ENCODE peak calls at places on chromosomes 13 and 19, in seven cellular contexts. One of them, this sample, is unnamed.
A peak's percentile ranks its signal among the peaks of the same experiment; 100 is the strongest.

GRCh38 chr13:76387561-76387960 is 498.6 kb downstream of the KCTD12 start:
- DNase-seq in mesenchymal stem cell: peak; percentile 29
- DNase-seq in IMR-90: no peak
- DNase-seq in H1: no peak
- DNase-seq in neuronal stem cell: no peak
- DNase-seq in mesendoderm: no peak
- DNase-seq in H9: no peak
- DNase-seq in this sample: no peak

GRCh38 chr13:41398494-41399190 is 58.7 kb upstream of the RGCC start:
- DNase-seq in IMR-90: no peak
- DNase-seq in H1: no peak
- DNase-seq in neuronal stem cell: no peak
- DNase-seq in mesendoderm: no peak
- DNase-seq in H9: no peak
- DNase-seq in mesenchymal stem cell: no peak
- DNase-seq in this sample: no peak

GRCh38 chr19:9936151-9937000 is at the start of gene OLFM2:
- DNase-seq in neuronal stem cell: peak; percentile 63
- DNase-seq in H9: peak; percentile 89
- DNase-seq in IMR-90: no peak
- DNase-seq in mesenchymal stem cell: no peak
- DNase-seq in H1: peak; percentile 84
- DNase-seq in mesendoderm: peak; percentile 53
- DNase-seq in this sample: no peak

GRCh38 chr13:61873717-61874116 is 458.1 kb upstream of the PCDH20 start:
- DNase-seq in mesenchymal stem cell: no peak
- DNase-seq in mesendoderm: no peak
- DNase-seq in IMR-90: no peak
- DNase-seq in H9: no peak
- DNase-seq in H1: no peak
- DNase-seq in neuronal stem cell: no peak
- DNase-seq in this sample: no peak

GRCh38 chr19:8569066-8569761 is 8.0 kb downstream of the MYO1F start:
- DNase-seq in H9: no peak
- DNase-seq in mesenchymal stem cell: peak; percentile 98
- DNase-seq in H1: no peak
- DNase-seq in IMR-90: peak; percentile 96
- DNase-seq in neuronal stem cell: no peak
- DNase-seq in mesendoderm: no peak
- DNase-seq in this sample: no peak

GRCh38 chr19:48991823-48992570 is 1.1 kb downstream of the GYS1 start:
- DNase-seq in mesenchymal stem cell: peak; percentile 91
- DNase-seq in H1: no peak
- DNase-seq in mesendoderm: peak; percentile 86
- DNase-seq in H9: peak; percentile 51
- DNase-seq in IMR-90: peak; percentile 83
- DNase-seq in neuronal stem cell: no peak
- DNase-seq in this sample: peak; percentile 86

GRCh38 chr19:35167251-35168119 is 12.9 kb downstream of the FXYD5 start:
- DNase-seq in neuronal stem cell: no peak
- DNase-seq in IMR-90: no peak
- DNase-seq in H9: peak; percentile 10
- DNase-seq in H1: no peak
- DNase-seq in mesenchymal stem cell: no peak
- DNase-seq in mesendoderm: no peak
- DNase-seq in this sample: no peak

GRCh38 chr13:40618581-40619478 is 47.6 kb downstream of the FOXO1 start:
- DNase-seq in IMR-90: no peak
- DNase-seq in mesenchymal stem cell: no peak
- DNase-seq in H9: no peak
- DNase-seq in mesendoderm: no peak
- DNase-seq in neuronal stem cell: no peak
- DNase-seq in H1: no peak
- DNase-seq in this sample: peak; percentile 57

GRCh38 chr19:8251025-8251472 is 41.9 kb downstream of the CERS4 start:
- DNase-seq in neuronal stem cell: no peak
- DNase-seq in H9: no peak
- DNase-seq in mesendoderm: no peak
- DNase-seq in IMR-90: peak; percentile 11
- DNase-seq in mesenchymal stem cell: no peak
- DNase-seq in H1: no peak
- DNase-seq in this sample: no peak

GRCh38 chr19:9474975-9475374 is 23.4 kb downstream of the ZNF560 start:
- DNase-seq in H9: no peak
- DNase-seq in mesendoderm: no peak
- DNase-seq in neuronal stem cell: no peak
- DNase-seq in IMR-90: no peak
- DNase-seq in mesenchymal stem cell: no peak
- DNase-seq in H1: no peak
- DNase-seq in this sample: no peak

GRCh38 chr13:23817833-23818232 is 71.4 kb downstream of the MIPEP start:
- DNase-seq in neuronal stem cell: no peak
- DNase-seq in mesenchymal stem cell: no peak
- DNase-seq in IMR-90: no peak
- DNase-seq in H1: no peak
- DNase-seq in H9: no peak
- DNase-seq in mesendoderm: no peak
- DNase-seq in this sample: no peak

GRCh38 chr19:339262-339887 is 5.2 kb downstream of the MIER2 start:
- DNase-seq in H9: no peak
- DNase-seq in IMR-90: peak; percentile 22
- DNase-seq in mesenchymal stem cell: no peak
- DNase-seq in H1: no peak
- DNase-seq in neuronal stem cell: no peak
- DNase-seq in mesendoderm: no peak
- DNase-seq in this sample: no peak
- H3K18ac ChIP-seq in H9: no peak overlapping the region
- H3K18ac ChIP-seq in IMR-90: no peak overlapping the region
- H3K18ac ChIP-seq in mesenchymal stem cell: no peak overlapping the region
- H3K18ac ChIP-seq in H1: no peak overlapping the region
- H3K18ac ChIP-seq in neuronal stem cell: no peak overlapping the region
- H3K18ac ChIP-seq in mesendoderm: no peak overlapping the region
- H3K18ac ChIP-seq in this sample: no peak overlapping the region

DNA sequence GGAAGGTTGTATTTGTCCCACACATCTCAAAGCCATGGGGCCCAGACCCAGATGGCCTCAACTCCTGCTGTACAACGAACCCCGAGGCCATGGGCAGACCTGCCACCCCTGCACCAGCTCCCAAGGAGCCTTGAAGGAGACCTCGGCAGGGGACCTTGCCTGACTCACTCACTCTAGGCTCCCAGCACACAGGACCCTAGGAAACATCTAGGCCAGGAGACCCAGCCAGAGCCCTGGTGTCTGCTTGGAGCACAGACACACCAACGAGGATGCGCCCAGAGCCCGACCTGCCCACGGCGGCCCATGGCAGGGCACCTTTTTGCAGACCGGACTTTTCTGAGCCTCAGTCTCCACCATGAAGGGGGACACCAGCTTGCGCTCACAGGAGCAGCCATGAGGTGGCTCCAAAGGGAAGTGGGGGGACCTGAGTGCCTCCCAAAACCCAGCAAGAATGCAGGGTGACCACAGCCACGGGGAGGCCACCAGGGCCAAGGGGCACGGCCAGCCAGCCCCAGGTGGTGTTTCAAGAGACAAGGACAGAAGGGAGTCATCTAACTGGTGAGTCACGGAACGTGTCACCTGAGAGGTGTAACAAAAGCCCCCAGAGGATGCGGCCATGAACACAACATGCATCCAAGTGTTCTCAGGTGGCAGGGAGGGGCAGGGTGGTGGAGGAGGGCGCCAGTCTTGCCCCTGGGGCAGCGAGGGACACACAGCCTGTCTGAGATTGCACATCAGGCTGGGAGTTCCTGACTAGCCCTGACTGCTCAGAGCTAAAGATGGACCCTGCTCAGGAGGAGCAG is 4.9 kb upstream of the CERS1 start:
- DNase-seq in mesendoderm: no peak
- DNase-seq in H1: no peak
- DNase-seq in H9: no peak
- DNase-seq in mesenchymal stem cell: no peak
- DNase-seq in IMR-90: no peak
- DNase-seq in neuronal stem cell: no peak
- DNase-seq in this sample: no peak
- H2AK5ac ChIP-seq in mesendoderm: no peak overlapping the region
- H2AK5ac ChIP-seq in H1: no peak overlapping the region
- H2AK5ac ChIP-seq in H9: no peak overlapping the region
- H2AK5ac ChIP-seq in mesenchymal stem cell: no peak overlapping the region
- H2AK5ac ChIP-seq in IMR-90: no peak overlapping the region
- H2AK5ac ChIP-seq in neuronal stem cell: peak overlapping the region; percentile 56
- H2AK5ac ChIP-seq in this sample: no peak overlapping the region

GRCh38 chr13:103145476-103145875 is 79.3 kb upstream of the SLC10A2 start:
- DNase-seq in neuronal stem cell: no peak
- DNase-seq in IMR-90: no peak
- DNase-seq in mesenchymal stem cell: no peak
- DNase-seq in mesendoderm: no peak
- DNase-seq in H9: no peak
- DNase-seq in H1: no peak
- DNase-seq in this sample: no peak
- H3K4ac ChIP-seq in neuronal stem cell: no peak overlapping the region
- H3K4ac ChIP-seq in IMR-90: no peak overlapping the region
- H3K4ac ChIP-seq in mesenchymal stem cell: no peak overlapping the region
- H3K4ac ChIP-seq in mesendoderm: no peak overlapping the region
- H3K4ac ChIP-seq in H9: no peak overlapping the region
- H3K4ac ChIP-seq in H1: no peak overlapping the region
- H3K4ac ChIP-seq in this sample: no peak overlapping the region

GRCh38 chr13:28013482-28013881 is 25.0 kb upstream of the URAD start:
- DNase-seq in mesenchymal stem cell: no peak
- DNase-seq in IMR-90: no peak
- DNase-seq in H1: no peak
- DNase-seq in neuronal stem cell: no peak
- DNase-seq in H9: no peak
- DNase-seq in mesendoderm: no peak
- DNase-seq in this sample: no peak
- H3K18ac ChIP-seq in mesenchymal stem cell: no peak overlapping the region
- H3K18ac ChIP-seq in IMR-90: no peak overlapping the region
- H3K18ac ChIP-seq in H1: no peak overlapping the region
- H3K18ac ChIP-seq in neuronal stem cell: no peak overlapping the region
- H3K18ac ChIP-seq in H9: no peak overlapping the region
- H3K18ac ChIP-seq in mesendoderm: no peak overlapping the region
- H3K18ac ChIP-seq in this sample: no peak overlapping the region

DNA sequence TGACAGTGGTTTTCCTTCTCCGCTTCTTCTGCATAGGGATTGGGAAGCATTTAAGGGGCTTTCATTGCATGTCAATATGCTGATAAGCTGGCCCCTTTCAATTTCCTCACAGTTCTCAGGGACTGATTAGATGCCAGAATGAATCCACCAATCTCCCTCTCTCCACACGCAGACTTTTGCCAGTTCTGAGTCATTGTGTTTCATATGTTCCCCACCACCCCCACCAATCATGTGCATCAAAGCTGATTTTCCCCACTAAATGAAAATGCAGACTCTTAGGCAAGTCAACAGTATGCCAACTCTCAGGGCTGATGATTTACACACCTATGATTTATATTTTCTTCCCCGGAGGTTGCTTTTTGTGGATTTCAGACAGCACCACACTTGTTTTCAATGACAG is 47.8 kb upstream of the C13orf42 start:
- DNase-seq in mesenchymal stem cell: no peak
- DNase-seq in neuronal stem cell: no peak
- DNase-seq in H9: no peak
- DNase-seq in IMR-90: no peak
- DNase-seq in H1: peak; percentile 30
- DNase-seq in mesendoderm: peak; percentile 61
- DNase-seq in this sample: no peak
- H2AK5ac ChIP-seq in mesenchymal stem cell: no peak overlapping the region
- H2AK5ac ChIP-seq in neuronal stem cell: no peak overlapping the region
- H2AK5ac ChIP-seq in H9: no peak overlapping the region
- H2AK5ac ChIP-seq in IMR-90: no peak overlapping the region
- H2AK5ac ChIP-seq in H1: no peak overlapping the region
- H2AK5ac ChIP-seq in mesendoderm: no peak overlapping the region
- H2AK5ac ChIP-seq in this sample: no peak overlapping the region

GRCh38 chr19:887599-887998 is 5.4 kb downstream of the MED16 start:
- DNase-seq in H9: no peak
- DNase-seq in mesenchymal stem cell: no peak
- DNase-seq in H1: no peak
- DNase-seq in mesendoderm: no peak
- DNase-seq in IMR-90: no peak
- DNase-seq in neuronal stem cell: no peak
- DNase-seq in this sample: no peak
- H3K4ac ChIP-seq in H9: no peak overlapping the region
- H3K4ac ChIP-seq in mesenchymal stem cell: no peak overlapping the region
- H3K4ac ChIP-seq in H1: no peak overlapping the region
- H3K4ac ChIP-seq in mesendoderm: no peak overlapping the region
- H3K4ac ChIP-seq in IMR-90: no peak overlapping the region
- H3K4ac ChIP-seq in neuronal stem cell: no peak overlapping the region
- H3K4ac ChIP-seq in this sample: no peak overlapping the region

DNA sequence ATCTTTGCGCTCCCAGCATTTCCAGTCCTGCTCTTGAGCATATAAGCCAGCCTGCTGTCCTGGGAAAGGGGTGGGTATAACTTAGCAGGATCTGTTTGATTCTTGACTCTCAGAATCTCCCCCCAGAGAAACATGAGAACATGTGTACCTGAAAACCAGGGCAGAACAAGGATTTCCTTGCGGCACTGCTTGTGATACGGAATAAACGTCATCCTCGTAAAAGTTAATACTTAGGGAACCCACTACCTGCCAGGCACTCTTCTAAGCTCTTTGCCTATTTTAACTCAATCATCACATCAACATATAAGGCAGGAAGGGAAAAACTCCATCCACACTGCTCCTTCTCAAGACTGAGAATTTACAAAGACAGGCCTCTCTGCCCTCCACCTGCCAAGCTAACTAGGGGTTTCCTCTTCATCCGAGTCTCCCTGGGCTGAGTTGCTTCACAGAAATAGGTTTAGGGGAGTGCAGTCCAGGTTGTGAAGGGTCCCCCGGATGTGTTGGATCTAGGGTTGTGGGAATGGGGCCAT is 1.1 kb downstream of the ZNF653 start:
- DNase-seq in mesendoderm: no peak
- DNase-seq in H1: no peak
- DNase-seq in H9: no peak
- DNase-seq in mesenchymal stem cell: no peak
- DNase-seq in IMR-90: no peak
- DNase-seq in neuronal stem cell: no peak
- DNase-seq in this sample: no peak
- H3K18ac ChIP-seq in mesendoderm: no peak overlapping the region
- H3K18ac ChIP-seq in H1: no peak overlapping the region
- H3K18ac ChIP-seq in H9: no peak overlapping the region
- H3K18ac ChIP-seq in mesenchymal stem cell: no peak overlapping the region
- H3K18ac ChIP-seq in IMR-90: no peak overlapping the region
- H3K18ac ChIP-seq in neuronal stem cell: no peak overlapping the region
- H3K18ac ChIP-seq in this sample: peak overlapping the region; percentile 8

DNA sequence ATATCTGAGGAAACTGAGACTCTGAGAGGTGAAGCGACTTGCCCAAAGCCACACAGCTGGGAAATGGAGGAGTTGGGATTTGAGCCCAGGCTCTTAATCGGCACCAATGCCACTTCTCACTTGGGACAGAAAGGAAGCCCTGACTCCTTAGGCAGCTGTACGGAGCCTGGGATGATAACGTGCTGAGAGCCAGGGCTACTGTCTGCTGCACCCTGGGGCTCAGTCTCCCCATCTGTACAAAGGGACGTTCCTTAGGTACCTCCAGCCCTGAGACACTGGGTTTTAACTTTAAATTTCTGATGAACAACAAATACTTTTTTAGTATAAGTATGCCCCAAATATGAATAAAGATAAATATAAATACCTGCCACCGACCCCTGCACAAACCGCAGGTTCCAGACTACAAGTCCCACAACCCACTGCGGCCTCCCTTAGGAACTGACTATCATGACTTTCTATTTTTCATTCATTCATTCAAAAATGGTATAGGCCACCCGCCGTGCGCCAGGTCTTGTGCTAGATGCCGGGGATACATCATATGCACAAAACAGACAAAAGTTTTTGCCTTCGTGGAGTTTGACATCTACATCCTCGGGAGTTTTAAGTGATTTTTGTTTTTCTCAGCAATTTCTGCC is 766 bp upstream of the NCLN start:
- DNase-seq in mesenchymal stem cell: no peak
- DNase-seq in H1: no peak
- DNase-seq in mesendoderm: no peak
- DNase-seq in H9: no peak
- DNase-seq in neuronal stem cell: no peak
- DNase-seq in IMR-90: no peak
- DNase-seq in this sample: no peak
- H2AK5ac ChIP-seq in mesenchymal stem cell: no peak overlapping the region
- H2AK5ac ChIP-seq in H1: no peak overlapping the region
- H2AK5ac ChIP-seq in mesendoderm: no peak overlapping the region
- H2AK5ac ChIP-seq in H9: no peak overlapping the region
- H2AK5ac ChIP-seq in neuronal stem cell: no peak overlapping the region
- H2AK5ac ChIP-seq in IMR-90: peak overlapping the region; percentile 21
- H2AK5ac ChIP-seq in this sample: no peak overlapping the region

This sample was measured in trophoblast cell.